ENCODE peak calls at places on chromosomes 3 and 15, in four cellular contexts. M is astrocyte, N is COR-L47, U is HT-29. G is an unnamed sample.

GRCh38 chr3:149494759-149495580 is 20.5 kb downstream of the TM4SF4 start:
- DNase-seq in M (peak), N (no peak), U (no peak), G (peak)

GRCh38 chr3:23928525-23928924 is 11.6 kb downstream of the RPL15 start:
- DNase-seq in M (no peak), N (no peak), U (no peak), G (no peak)

GRCh38 chr3:158672293-158673176 is at the start of gene LXN:
- DNase-seq in M (peak), N (no peak), U (peak), G (peak)

GRCh38 chr15:66249623-66250174 is 3.9 kb downstream of the MEGF11 start:
- DNase-seq in M (no peak), N (peak), U (no peak), G (no peak)

GRCh38 chr3:36132214-36132613 is 248.1 kb upstream of the STAC start:
- DNase-seq in M (no peak), N (no peak), U (no peak), G (no peak)

GRCh38 chr15:92661961-92662360 is 6.4 kb upstream of the FAM174B start:
- DNase-seq in M (no peak), N (no peak), U (no peak), G (no peak)

GRCh38 chr3:192042116-192042515 is 581.2 kb downstream of the PYDC2 start:
- DNase-seq in M (no peak), N (no peak), U (no peak), G (no peak)

GRCh38 chr3:52190294-52190841 is 7.6 kb upstream of the ALAS1 start:
- DNase-seq in M (peak), N (no peak), U (no peak), G (peak)

GRCh38 chr3:141405581-141405980 is 37.3 kb downstream of the ZBTB38 start:
- DNase-seq in M (peak), N (no peak), U (no peak), G (peak)

GRCh38 chr15:98441599-98441998 is 206.7 kb upstream of the IGF1R start:
- DNase-seq in M (no peak), N (no peak), U (no peak), G (no peak)

GRCh38 chr15:77815015-77815414 is 182.3 kb upstream of the LINGO1 start:
- DNase-seq in M (no peak), N (no peak), U (no peak), G (no peak)

GRCh38 chr3:13866406-13866965 is 13.4 kb downstream of the WNT7A start:
- DNase-seq in M (no peak), N (peak), U (no peak), G (no peak)

GRCh38 chr3:72143322-72143721 is 358.4 kb upstream of the PROK2 start:
- DNase-seq in M (peak), N (no peak), U (no peak), G (peak)

GRCh38 chr3:112302881-112303761 is 9.1 kb upstream of the SLC9C1 start:
- DNase-seq in M (peak), N (no peak), U (no peak), G (no peak)

GRCh38 chr15:68623301-68623892 is 44.6 kb downstream of the CORO2B start:
- DNase-seq in M (no peak), N (no peak), U (no peak), G (peak)

GRCh38 chr15:90620379-90621134 is 90.8 kb downstream of the CRTC3 start:
- DNase-seq in M (no peak), N (no peak), U (no peak), G (no peak)

GRCh38 chr15:91801836-91802534 is 51.5 kb upstream of the SLCO3A1 start:
- DNase-seq in M (no peak), N (no peak), U (peak), G (no peak)

GRCh38 chr3:55797084-55797483 is 310.0 kb upstream of the WNT5A start:
- DNase-seq in M (no peak), N (no peak), U (no peak), G (no peak)

GRCh38 chr3:32818431-32819085 is 761 bp downstream of the TRIM71 start:
- DNase-seq in M (no peak), N (no peak), U (no peak), G (no peak)

GRCh38 chr15:97036301-97036700 is 705.8 kb downstream of the NR2F2 start:
- DNase-seq in M (peak), N (no peak), U (peak), G (no peak)

GRCh38 chr3:104629038-104629437 is 737.7 kb upstream of the ALCAM start:
- DNase-seq in M (peak), N (no peak), U (no peak), G (peak)

GRCh38 chr15:71469393-71469792 is 341.0 kb upstream of the NR2E3 start:
- DNase-seq in M (no peak), N (no peak), U (no peak), G (no peak)

GRCh38 chr3:196947136-196947859 is 5.0 kb upstream of the NCBP2 start:
- DNase-seq in M (no peak), N (no peak), U (peak), G (no peak)

GRCh38 chr3:124995460-124995994 is 60.3 kb downstream of the HEG1 start:
- DNase-seq in M (no peak), N (peak), U (peak), G (peak)

GRCh38 chr3:56154297-56154696 is 314.0 kb downstream of the ERC2 start:
- DNase-seq in M (no peak), N (no peak), U (no peak), G (peak)

GRCh38 chr3:127546970-127547733 is 43.4 kb downstream of the TPRA1 start:
- DNase-seq in M (no peak), N (no peak), U (no peak), G (no peak)

GRCh38 chr15:67107014-67107812 is 41.8 kb downstream of the SMAD3 start:
- DNase-seq in M (peak), N (no peak), U (peak), G (peak)

GRCh38 chr15:56098230-56098899 is 105.0 kb upstream of the NEDD4 start:
- DNase-seq in M (no peak), N (no peak), U (no peak), G (no peak)

GRCh38 chr3:40827942-40828688 is 303.4 kb downstream of the ZNF621 start:
- DNase-seq in M (no peak), N (no peak), U (no peak), G (peak)

GRCh38 chr3:143856252-143856977 is 8.1 kb upstream of the SLC9A9 start:
- DNase-seq in M (no peak), N (no peak), U (no peak), G (no peak)

GRCh38 chr15:68809517-68809916 is 11.2 kb downstream of the ANP32A start:
- DNase-seq in M (no peak), N (no peak), U (no peak), G (no peak)

GRCh38 chr3:118543823-118544222 is 490.8 kb downstream of the IGSF11 start:
- DNase-seq in M (no peak), N (no peak), U (no peak), G (no peak)

GRCh38 chr15:38650936-38651327 is 86.3 kb upstream of the RASGRP1 start:
- DNase-seq in M (no peak), N (no peak), U (no peak), G (no peak)

GRCh38 chr3:194689493-194689901 is 3.8 kb downstream of the FAM43A start:
- DNase-seq in M (no peak), N (no peak), U (no peak), G (no peak)

GRCh38 chr3:69649120-69649519 is 90.1 kb upstream of the MITF start:
- DNase-seq in M (peak), N (no peak), U (no peak), G (peak)

GRCh38 chr3:134485075-134485536 is 679 bp downstream of the ANAPC13 start:
- DNase-seq in M (no peak), N (peak), U (peak), G (peak)

GRCh38 chr3:11143476-11143875 is 10.8 kb upstream of the HRH1 start:
- DNase-seq in M (no peak), N (no peak), U (no peak), G (peak)

GRCh38 chr3:196793224-196793623 is 53.6 kb downstream of the PAK2 start:
- DNase-seq in M (peak), N (no peak), U (peak), G (peak)

G was measured in amniotic epithelial cell.